ENCODE peak calls at places on chromosomes 2 and 18, in six cellular contexts. One of them, this sample, is unnamed. For H3K9me3 and H3K4me1, the result is how much of the 10 kb centered on the place peaks cover.

GRCh38 chr2:9737053-9737875 is 106.0 kb upstream of the TAF1B start:
- DNase-seq in heart left ventricle: no peak
- DNase-seq in mammary epithelial cell: no peak
- DNase-seq in heart right ventricle: no peak
- DNase-seq in Peyer's patch: no peak
- DNase-seq in HCT116: no peak
- DNase-seq in this sample: no peak

GRCh38 chr2:170113168-170113567 is 64.8 kb upstream of the MYO3B start:
- DNase-seq in heart left ventricle: no peak
- DNase-seq in mammary epithelial cell: no peak
- DNase-seq in heart right ventricle: no peak
- DNase-seq in Peyer's patch: no peak
- DNase-seq in HCT116: no peak
- DNase-seq in this sample: no peak

GRCh38 chr2:119800376-119800902 is 40.7 kb downstream of the PTPN4 start:
- DNase-seq in heart left ventricle: no peak
- DNase-seq in mammary epithelial cell: no peak
- DNase-seq in heart right ventricle: no peak
- DNase-seq in Peyer's patch: no peak
- DNase-seq in HCT116: no peak
- DNase-seq in this sample: no peak

GRCh38 chr2:26846334-26846863 is 1.5 kb upstream of the DPYSL5 start:
- DNase-seq in heart left ventricle: peak
- DNase-seq in mammary epithelial cell: peak
- DNase-seq in heart right ventricle: peak
- DNase-seq in Peyer's patch: peak
- DNase-seq in HCT116: peak
- DNase-seq in this sample: peak

GRCh38 chr2:20218331-20219320 is 6.3 kb downstream of the SDC1 start:
- DNase-seq in heart left ventricle: peak
- DNase-seq in mammary epithelial cell: peak
- DNase-seq in heart right ventricle: no peak
- DNase-seq in Peyer's patch: no peak
- DNase-seq in HCT116: no peak
- DNase-seq in this sample: no peak

GRCh38 chr2:39845460-39846146 is 66.5 kb upstream of the THUMPD2 start:
- DNase-seq in heart left ventricle: no peak
- DNase-seq in mammary epithelial cell: peak
- DNase-seq in heart right ventricle: no peak
- DNase-seq in Peyer's patch: no peak
- DNase-seq in HCT116: peak
- DNase-seq in this sample: no peak

GRCh38 chr2:37705191-37705590 is 33.7 kb upstream of the CDC42EP3 start:
- DNase-seq in heart left ventricle: no peak
- DNase-seq in mammary epithelial cell: no peak
- DNase-seq in heart right ventricle: no peak
- DNase-seq in Peyer's patch: no peak
- DNase-seq in HCT116: no peak
- DNase-seq in this sample: no peak

GRCh38 chr2:56981554-56981953 is 797.8 kb downstream of the CCDC85A start:
- DNase-seq in heart left ventricle: no peak
- DNase-seq in mammary epithelial cell: peak
- DNase-seq in heart right ventricle: no peak
- DNase-seq in Peyer's patch: no peak
- DNase-seq in HCT116: no peak
- DNase-seq in this sample: no peak

GRCh38 chr18:47883771-47884413 is 46.6 kb downstream of the SMAD2 start:
- DNase-seq in heart left ventricle: no peak
- DNase-seq in mammary epithelial cell: peak
- DNase-seq in heart right ventricle: no peak
- DNase-seq in Peyer's patch: no peak
- DNase-seq in HCT116: no peak
- DNase-seq in this sample: no peak

GRCh38 chr2:226800941-226801784 is 1.5 kb upstream of the IRS1 start:
- DNase-seq in heart left ventricle: peak
- DNase-seq in mammary epithelial cell: no peak
- DNase-seq in heart right ventricle: peak
- DNase-seq in Peyer's patch: peak
- DNase-seq in HCT116: no peak
- DNase-seq in this sample: peak

GRCh38 chr18:50629148-50629631 is 69.3 kb downstream of the MAPK4 start:
- DNase-seq in heart left ventricle: no peak
- DNase-seq in mammary epithelial cell: peak
- DNase-seq in heart right ventricle: no peak
- DNase-seq in Peyer's patch: no peak
- DNase-seq in HCT116: no peak
- DNase-seq in this sample: no peak

GRCh38 chr2:25362564-25363145 is 20.9 kb upstream of the DNMT3A start:
- DNase-seq in heart left ventricle: peak
- DNase-seq in mammary epithelial cell: no peak
- DNase-seq in heart right ventricle: peak
- DNase-seq in Peyer's patch: peak
- DNase-seq in HCT116: no peak
- DNase-seq in this sample: peak

GRCh38 chr2:97871096-97871780 is 124.5 kb downstream of the TMEM131 start:
- DNase-seq in heart left ventricle: no peak
- DNase-seq in mammary epithelial cell: peak
- DNase-seq in heart right ventricle: no peak
- DNase-seq in Peyer's patch: no peak
- DNase-seq in HCT116: peak
- DNase-seq in this sample: no peak

GRCh38 chr2:168661404-168661869 is 141.0 kb upstream of the NOSTRIN start:
- DNase-seq in heart left ventricle: no peak
- DNase-seq in mammary epithelial cell: no peak
- DNase-seq in heart right ventricle: no peak
- DNase-seq in Peyer's patch: no peak
- DNase-seq in HCT116: no peak
- DNase-seq in this sample: no peak

GRCh38 chr2:131493199-131494018 is 1.2 kb upstream of the MZT2A start:
- DNase-seq in heart left ventricle: no peak
- DNase-seq in mammary epithelial cell: no peak
- DNase-seq in heart right ventricle: no peak
- DNase-seq in Peyer's patch: no peak
- DNase-seq in HCT116: no peak
- DNase-seq in this sample: no peak

GRCh38 chr2:107627926-107628325 is 198.8 kb upstream of the RGPD4 start:
- DNase-seq in heart left ventricle: no peak
- DNase-seq in mammary epithelial cell: no peak
- DNase-seq in heart right ventricle: no peak
- DNase-seq in Peyer's patch: no peak
- DNase-seq in HCT116: no peak
- DNase-seq in this sample: no peak

GRCh38 chr18:8052237-8052701 is 485.2 kb downstream of the PTPRM start:
- DNase-seq in heart left ventricle: no peak
- DNase-seq in mammary epithelial cell: peak
- DNase-seq in heart right ventricle: no peak
- DNase-seq in Peyer's patch: no peak
- DNase-seq in HCT116: no peak
- DNase-seq in this sample: no peak

GRCh38 chr2:173191601-173192000 is 116.0 kb downstream of the MAP3K20 start:
- DNase-seq in heart left ventricle: no peak
- DNase-seq in mammary epithelial cell: peak
- DNase-seq in heart right ventricle: no peak
- DNase-seq in Peyer's patch: no peak
- DNase-seq in HCT116: no peak
- DNase-seq in this sample: no peak

GRCh38 chr2:219243291-219243761 is 1.9 kb downstream of the GLB1L start:
- DNase-seq in heart left ventricle: peak
- DNase-seq in mammary epithelial cell: no peak
- DNase-seq in heart right ventricle: peak
- DNase-seq in Peyer's patch: no peak
- DNase-seq in HCT116: no peak
- DNase-seq in this sample: no peak

GRCh38 chr2:126849991-126850535 is 48.6 kb upstream of the TEX51 start:
- DNase-seq in heart left ventricle: no peak
- DNase-seq in mammary epithelial cell: no peak
- DNase-seq in heart right ventricle: no peak
- DNase-seq in Peyer's patch: no peak
- DNase-seq in HCT116: no peak
- DNase-seq in this sample: peak

GRCh38 chr2:72555943-72556342 is 269.9 kb downstream of the EXOC6B start:
- DNase-seq in heart left ventricle: no peak
- DNase-seq in mammary epithelial cell: no peak
- DNase-seq in heart right ventricle: no peak
- DNase-seq in Peyer's patch: no peak
- DNase-seq in HCT116: no peak
- DNase-seq in this sample: no peak

GRCh38 chr18:70234667-70235459 is 29.4 kb upstream of the RTTN start:
- DNase-seq in heart left ventricle: no peak
- DNase-seq in mammary epithelial cell: no peak
- DNase-seq in heart right ventricle: no peak
- DNase-seq in Peyer's patch: no peak
- DNase-seq in HCT116: no peak
- DNase-seq in this sample: no peak

GRCh38 chr2:70948350-70949003 is 12.8 kb downstream of the ATP6V1B1 start:
- DNase-seq in heart left ventricle: peak
- DNase-seq in mammary epithelial cell: peak
- DNase-seq in heart right ventricle: peak
- DNase-seq in Peyer's patch: peak
- DNase-seq in HCT116: peak
- DNase-seq in this sample: peak

GRCh38 chr2:136434251-136434715 is 316.3 kb upstream of the CXCR4 start:
- DNase-seq in heart left ventricle: no peak
- DNase-seq in mammary epithelial cell: no peak
- DNase-seq in heart right ventricle: no peak
- DNase-seq in Peyer's patch: no peak
- DNase-seq in HCT116: no peak
- DNase-seq in this sample: no peak
- TF ChIP-seq CTCF in heart left ventricle: no peak
- TF ChIP-seq CTCF in mammary epithelial cell: no peak
- TF ChIP-seq CTCF in heart right ventricle: no peak
- TF ChIP-seq CTCF in Peyer's patch: no peak
- TF ChIP-seq CTCF in HCT116: no peak
- TF ChIP-seq CTCF in this sample: no peak

DNA sequence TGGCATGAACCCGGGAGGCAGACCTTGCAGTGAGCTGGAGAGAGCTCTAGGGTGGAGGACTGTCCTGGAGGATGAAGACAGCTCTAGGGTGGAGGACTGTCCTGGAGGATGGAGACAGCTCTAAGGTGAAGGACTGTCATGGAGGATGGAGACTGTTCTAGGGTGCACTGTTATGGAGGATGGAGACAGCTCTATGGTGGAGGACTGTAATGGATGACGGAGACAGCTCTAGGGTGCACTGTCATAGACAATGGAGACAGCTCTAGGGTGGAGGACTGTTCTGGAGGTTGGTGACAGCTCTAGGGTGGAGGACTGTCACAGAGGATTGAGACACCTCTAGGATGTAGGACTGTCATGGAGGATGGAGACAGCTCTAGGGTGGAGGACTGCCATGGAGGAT is 21.1 kb upstream of the KCNG2 start:
- DNase-seq in heart left ventricle: no peak
- DNase-seq in mammary epithelial cell: no peak
- DNase-seq in heart right ventricle: no peak
- DNase-seq in Peyer's patch: no peak
- DNase-seq in HCT116: no peak
- DNase-seq in this sample: no peak
- H3K9me3 ChIP-seq in heart left ventricle: under half
- H3K9me3 ChIP-seq in mammary epithelial cell: under half
- H3K9me3 ChIP-seq in heart right ventricle: under half
- H3K9me3 ChIP-seq in Peyer's patch: under half
- H3K9me3 ChIP-seq in HCT116: under half
- H3K9me3 ChIP-seq in this sample: under half

DNA sequence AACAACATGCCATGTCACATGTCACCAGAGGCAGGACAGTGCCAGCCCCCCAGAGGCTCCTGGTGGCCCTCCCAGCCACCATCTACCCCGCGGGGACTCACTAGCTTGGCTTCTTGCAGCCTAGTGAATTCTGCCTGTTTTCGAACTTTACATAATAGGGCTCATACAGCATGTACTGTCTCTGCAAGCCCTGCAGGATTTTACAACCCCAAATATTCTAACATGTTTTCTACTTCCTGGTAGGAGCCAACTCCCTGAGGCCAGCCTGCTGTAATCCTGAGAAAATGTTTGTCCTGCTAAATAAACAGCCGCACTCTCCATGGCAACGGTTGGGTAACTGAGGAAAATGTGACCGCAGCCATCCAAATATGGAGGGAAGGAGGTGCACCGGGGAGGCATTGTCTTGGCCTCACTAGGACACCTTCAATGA is 2.7 kb downstream of the PER2 start:
- DNase-seq in heart left ventricle: peak
- DNase-seq in mammary epithelial cell: peak
- DNase-seq in heart right ventricle: peak
- DNase-seq in Peyer's patch: peak
- DNase-seq in HCT116: no peak
- DNase-seq in this sample: peak
- H3K4me1 ChIP-seq in heart left ventricle: half or more
- H3K4me1 ChIP-seq in mammary epithelial cell: under half
- H3K4me1 ChIP-seq in heart right ventricle: half or more
- H3K4me1 ChIP-seq in Peyer's patch: under half
- H3K4me1 ChIP-seq in HCT116: under half
- H3K4me1 ChIP-seq in this sample: under half

GRCh38 chr18:24631238-24632025 is 171.0 kb downstream of the HRH4 start:
- DNase-seq in heart left ventricle: peak
- DNase-seq in mammary epithelial cell: no peak
- DNase-seq in heart right ventricle: peak
- DNase-seq in Peyer's patch: no peak
- DNase-seq in HCT116: no peak
- DNase-seq in this sample: no peak
- TF ChIP-seq CTCF in heart left ventricle: peak
- TF ChIP-seq CTCF in mammary epithelial cell: no peak
- TF ChIP-seq CTCF in heart right ventricle: no peak
- TF ChIP-seq CTCF in Peyer's patch: no peak
- TF ChIP-seq CTCF in HCT116: no peak
- TF ChIP-seq CTCF in this sample: no peak

DNA sequence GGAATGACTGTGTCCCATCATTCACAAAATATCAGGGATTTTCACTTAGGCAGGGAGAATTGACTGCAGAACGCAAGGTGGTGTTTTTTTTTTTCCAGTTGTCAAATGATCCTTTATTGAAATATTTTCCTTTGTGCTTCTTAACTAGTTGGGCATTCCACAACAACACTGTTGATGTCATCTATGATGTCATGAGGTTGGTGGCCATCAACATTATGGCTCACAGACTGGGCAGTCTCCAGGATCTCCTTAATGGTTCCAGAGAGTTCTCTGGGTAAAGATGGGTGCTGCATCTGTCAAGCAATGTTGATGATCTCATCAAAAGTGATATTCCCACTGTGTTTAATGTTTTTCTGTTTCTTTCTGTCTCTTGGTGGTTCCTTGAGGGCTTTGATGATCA is 31.8 kb upstream of the PLEKHM3 start:
- DNase-seq in heart left ventricle: no peak
- DNase-seq in mammary epithelial cell: no peak
- DNase-seq in heart right ventricle: no peak
- DNase-seq in Peyer's patch: no peak
- DNase-seq in HCT116: no peak
- DNase-seq in this sample: no peak
- H3K9me3 ChIP-seq in heart left ventricle: under half
- H3K9me3 ChIP-seq in mammary epithelial cell: under half
- H3K9me3 ChIP-seq in heart right ventricle: under half
- H3K9me3 ChIP-seq in Peyer's patch: under half
- H3K9me3 ChIP-seq in HCT116: under half
- H3K9me3 ChIP-seq in this sample: under half

DNA sequence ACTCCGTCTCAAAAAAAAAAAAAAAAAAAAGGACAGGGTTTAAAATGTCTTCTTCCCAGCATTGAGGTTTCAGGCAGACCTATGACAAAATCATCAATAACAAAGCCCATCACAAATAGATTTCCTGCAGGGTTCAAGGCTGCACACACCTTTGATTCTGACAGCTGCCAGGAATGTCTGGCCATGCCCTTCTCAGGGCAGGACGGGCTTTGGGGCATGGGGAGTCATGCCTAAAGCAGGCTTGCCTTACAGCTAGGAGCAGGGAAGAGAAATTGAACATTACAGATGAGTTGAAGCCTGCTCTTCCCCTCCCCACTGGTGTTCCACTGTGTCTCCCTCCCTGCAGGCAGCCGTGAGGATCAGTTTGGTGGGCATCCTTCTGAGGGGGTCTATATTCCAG is 3.7 kb downstream of the PRELID3A start:
- DNase-seq in heart left ventricle: no peak
- DNase-seq in mammary epithelial cell: no peak
- DNase-seq in heart right ventricle: no peak
- DNase-seq in Peyer's patch: no peak
- DNase-seq in HCT116: no peak
- DNase-seq in this sample: no peak
- H3K4me1 ChIP-seq in heart left ventricle: under half
- H3K4me1 ChIP-seq in mammary epithelial cell: under half
- H3K4me1 ChIP-seq in heart right ventricle: under half
- H3K4me1 ChIP-seq in Peyer's patch: under half
- H3K4me1 ChIP-seq in HCT116: under half
- H3K4me1 ChIP-seq in this sample: under half